ENCODE peak calls at places on chromosomes 3 and 15, in eight cellular contexts. M, W, E, B, F, P, D and Q are unnamed samples.
A peak's percentile ranks its signal among the peaks of the same experiment; 100 is the strongest.

GRCh38 chr15:33580526-33580925 is 269.8 kb downstream of the RYR3 start:
- DNase-seq in P (no peak), E (no peak), D (peak; percentile 7), F (no peak), M (no peak), W (no peak), B (no peak), Q (no peak)

GRCh38 chr3:195821403-195822130 is 9.8 kb upstream of the MUC4 start:
- DNase-seq in M (no peak), F (no peak), W (no peak), E (no peak), D (no peak), B (no peak), P (no peak), Q (no peak)

GRCh38 chr15:94403246-94403824 is 172.0 kb downstream of the MCTP2 start:
- DNase-seq in D (no peak), W (no peak), M (no peak), B (no peak), E (no peak), F (no peak), P (no peak), Q (no peak)

GRCh38 chr3:196707566-196707965 is 4.5 kb downstream of the CEP19 start:
- DNase-seq in D (no peak), B (no peak), E (no peak), P (no peak), F (no peak), W (no peak), M (no peak), Q (no peak)

GRCh38 chr3:105274536-105274935 is 92.2 kb upstream of the ALCAM start:
- DNase-seq in F (no peak), D (no peak), P (no peak), M (no peak), E (no peak), W (no peak), B (no peak), Q (no peak)

GRCh38 chr3:134619884-134620445 is 30.9 kb downstream of the KY start:
- DNase-seq in E (no peak), D (no peak), F (no peak), W (no peak), P (no peak), B (no peak), M (no peak), Q (no peak)

GRCh38 chr15:45630958-45631691 is 3.7 kb upstream of the SQOR start:
- DNase-seq in W (no peak), D (peak; percentile 96), E (no peak), B (no peak), P (no peak), F (no peak), M (no peak), Q (no peak)

GRCh38 chr3:127761101-127761802 is 61.1 kb downstream of the MGLL start:
- DNase-seq in M (no peak), B (no peak), F (no peak), P (no peak), D (no peak), E (no peak), W (no peak), Q (no peak)

GRCh38 chr3:47385796-47386195 is 5.0 kb downstream of the PTPN23 start:
- DNase-seq in W (no peak), B (no peak), E (no peak), P (no peak), M (no peak), D (no peak), F (no peak), Q (no peak)

GRCh38 chr3:34207826-34208225 is 409.4 kb downstream of the PDCD6IP start:
- DNase-seq in B (no peak), D (no peak), W (no peak), F (no peak), M (no peak), E (no peak), P (no peak), Q (no peak)

GRCh38 chr3:150237490-150237889 is 170.6 kb upstream of the TSC22D2 start:
- DNase-seq in B (no peak), M (no peak), D (peak; percentile 85), E (no peak), P (no peak), W (no peak), F (no peak), Q (no peak)

GRCh38 chr3:190972840-190973270 is 110.4 kb upstream of the GMNC start:
- DNase-seq in E (no peak), W (no peak), M (no peak), P (no peak), B (peak; percentile 32), D (peak; percentile 8), F (no peak), Q (no peak)

GRCh38 chr3:11001020-11001657 is 8.6 kb downstream of the SLC6A1 start:
- DNase-seq in W (peak; percentile 55), B (no peak), P (no peak), M (peak; percentile 61), E (no peak), F (no peak), D (peak; percentile 13), Q (no peak)

GRCh38 chr3:98185180-98185579 is 18.7 kb downstream of the OR5H15 start:
- DNase-seq in F (peak; percentile 8), B (peak; percentile 16), P (no peak), E (peak; percentile 7), W (peak; percentile 40), M (no peak), D (peak; percentile 0), Q (no peak)

GRCh38 chr3:64988188-64988587 is 300.4 kb upstream of the ADAMTS9 start:
- DNase-seq in F (no peak), D (no peak), B (no peak), M (no peak), P (no peak), W (no peak), E (no peak), Q (no peak)

GRCh38 chr3:8845641-8846040 is 76.2 kb upstream of the OXTR start:
- DNase-seq in E (no peak), F (no peak), D (peak; percentile 84), M (no peak), B (no peak), P (no peak), W (no peak), Q (no peak)

GRCh38 chr3:160931474-160931873 is 173.7 kb downstream of the B3GALNT1 start:
- DNase-seq in F (no peak), B (no peak), D (peak; percentile 69), M (no peak), E (no peak), W (no peak), P (no peak), Q (no peak)

GRCh38 chr15:67917037-67917436 is 77.2 kb upstream of the RNU6-1 start:
- DNase-seq in F (no peak), E (no peak), B (no peak), M (no peak), P (peak; percentile 55), W (peak; percentile 14), D (peak; percentile 12), Q (no peak)

GRCh38 chr15:51735611-51736010 is 1.8 kb downstream of the LYSMD2 start:
- DNase-seq in B (no peak), M (no peak), E (no peak), W (no peak), F (peak; percentile 29), D (no peak), P (no peak), Q (no peak)

GRCh38 chr3:94525039-94525438 is 462.2 kb downstream of the NSUN3 start:
- DNase-seq in P (peak; percentile 16), D (no peak), B (peak; percentile 48), F (no peak), W (peak; percentile 61), M (no peak), E (no peak), Q (peak; percentile 30)

GRCh38 chr3:64163755-64164148 is 61.5 kb downstream of the PRICKLE2 start:
- DNase-seq in D (peak; percentile 98), F (no peak), W (no peak), E (no peak), B (no peak), M (no peak), P (no peak), Q (no peak)

GRCh38 chr3:49761661-49762060 is 24.7 kb downstream of the IP6K1 start:
- DNase-seq in B (no peak), P (no peak), W (no peak), D (no peak), E (no peak), M (no peak), F (no peak), Q (no peak)

GRCh38 chr15:35309886-35310285 is 224.8 kb upstream of the NANOGP8 start:
- DNase-seq in B (no peak), F (no peak), W (no peak), D (peak; percentile 68), P (no peak), E (no peak), M (no peak), Q (no peak)

GRCh38 chr3:172859035-172859434 is 108.5 kb downstream of the ECT2 start:
- DNase-seq in E (no peak), M (no peak), W (peak; percentile 38), D (no peak), F (no peak), P (no peak), B (no peak), Q (no peak)

GRCh38 chr3:17602126-17602525 is 140.3 kb downstream of the TBC1D5 start:
- DNase-seq in E (no peak), F (no peak), D (peak; percentile 4), M (no peak), B (no peak), P (no peak), W (no peak), Q (no peak)

GRCh38 chr3:185242642-185243041 is 11.2 kb downstream of the EHHADH start:
- DNase-seq in D (no peak), E (no peak), B (no peak), F (no peak), W (no peak), M (no peak), P (no peak), Q (no peak)

GRCh38 chr3:9497821-9498565 is 55.6 kb downstream of the LHFPL4 start:
- DNase-seq in B (no peak), M (no peak), D (peak; percentile 53), P (no peak), F (no peak), E (no peak), W (no peak), Q (no peak)

GRCh38 chr3:128151758-128152274 is 1.5 kb upstream of the EEFSEC start:
- DNase-seq in P (no peak), W (no peak), B (no peak), D (no peak), E (no peak), F (no peak), M (no peak), Q (no peak)

GRCh38 chr15:78000089-78000926 is 77.2 kb downstream of the TBC1D2B start:
- DNase-seq in M (peak; percentile 77), B (peak; percentile 69), P (peak; percentile 84), W (peak; percentile 97), D (peak; percentile 54), E (peak; percentile 98), F (peak; percentile 89), Q (peak; percentile 89)

GRCh38 chr3:162710332-162711112 is 1213.9 kb downstream of the OTOL1 start:
- DNase-seq in B (no peak), E (no peak), M (no peak), P (no peak), D (no peak), F (no peak), W (no peak), Q (no peak)

GRCh38 chr3:4704552-4704951 is 211.4 kb downstream of the ITPR1 start:
- DNase-seq in P (no peak), B (no peak), D (no peak), F (no peak), E (no peak), M (no peak), W (no peak), Q (no peak)

GRCh38 chr3:32310918-32311839 is 72.7 kb downstream of the CMTM8 start:
- DNase-seq in W (no peak), B (no peak), M (no peak), F (no peak), D (no peak), E (no peak), P (peak; percentile 33), Q (no peak)

GRCh38 chr3:38314767-38315487 is 31.7 kb upstream of the XYLB start:
- DNase-seq in B (no peak), W (peak; percentile 20), D (no peak), E (peak; percentile 49), F (no peak), P (no peak), M (no peak), Q (no peak)

GRCh38 chr15:65311760-65312159 is 7.3 kb downstream of the RNU5B-1 start:
- DNase-seq in D (no peak), W (no peak), F (no peak), E (no peak), M (no peak), B (peak; percentile 5), P (no peak), Q (no peak)